ENCODE peak calls at places on chromosomes 4 and X, in four cellular contexts. L, Y, Z and N are unnamed samples. For H3K4me1, the result is how much of the 10 kb centered on the place peaks cover.

GRCh38 chr4:58766763-58767162 is 1656.6 kb upstream of the IGFBP7 start:
- DNase-seq in L (no peak), Y (no peak), Z (no peak), N (no peak)

GRCh38 chr4:144583658-144584057 is 62.3 kb upstream of the HHIP start:
- DNase-seq in L (no peak), Z (no peak), Y (no peak), N (no peak)

GRCh38 chrX:23185951-23186350 is 148.7 kb upstream of the PTCHD1 start:
- DNase-seq in Z (no peak), L (no peak), Y (no peak), N (no peak)

GRCh38 chrX:150683536-150684146 is 9.6 kb upstream of the MTMR1 start:
- DNase-seq in Z (no peak), L (peak), Y (no peak), N (no peak)

GRCh38 chr4:19304028-19304427 is 947.7 kb upstream of the SLIT2 start:
- DNase-seq in Z (no peak), L (no peak), Y (no peak), N (no peak)

GRCh38 chr4:187209921-187210613 is 486.4 kb upstream of the FAT1 start:
- DNase-seq in Z (no peak), L (peak), Y (no peak), N (no peak)

GRCh38 chrX:135985123-135985973 is at the start of gene SLC9A6:
- DNase-seq in Y (peak), L (peak), Z (peak), N (peak)

GRCh38 chr4:89837385-89837995 is 529 bp upstream of the SNCA start:
- DNase-seq in Z (no peak), L (peak), Y (peak), N (no peak)

GRCh38 chrX:153775631-153776595 is 4.9 kb upstream of the SRPK3 start:
- DNase-seq in Z (no peak), L (no peak), Y (peak), N (no peak)

GRCh38 chr4:164949448-164950118 is 27.9 kb downstream of the TRIM61 start:
- DNase-seq in Y (no peak), L (peak), Z (no peak), N (no peak)

GRCh38 chrX:20947411-20947912 is 426.8 kb upstream of the CNKSR2 start:
- DNase-seq in Y (no peak), L (no peak), Z (no peak), N (no peak)

DNA sequence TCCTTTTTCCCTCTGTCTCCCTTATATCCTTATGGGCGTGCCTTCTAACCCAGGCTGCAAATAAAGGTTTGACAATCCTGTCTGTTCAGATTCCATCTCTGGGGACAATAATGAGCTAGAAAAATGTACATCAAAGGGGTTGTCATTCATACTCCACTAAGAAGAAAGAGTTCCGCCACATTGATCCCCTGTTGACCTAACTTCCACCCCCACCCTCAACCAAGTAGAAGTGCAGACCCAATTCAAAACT is 541 bp upstream of the GABRA3 start:
- DNase-seq in Y (no peak), Z (no peak), L (no peak), N (no peak)
- TF ChIP-seq POLR2AphosphoS5 in Y (no peak), Z (no peak), L (no peak), N (no peak)

GRCh38 chrX:10115082-10115481 is 41.7 kb upstream of the CLCN4 start:
- DNase-seq in Y (no peak), Z (no peak), L (no peak), N (no peak)

GRCh38 chrX:10110984-10111363 is 45.8 kb upstream of the CLCN4 start:
- DNase-seq in Y (no peak), L (no peak), Z (no peak), N (no peak)

GRCh38 chrX:10111364-10112148 is 45.2 kb upstream of the CLCN4 start:
- DNase-seq in Z (no peak), Y (peak), L (no peak), N (no peak)

GRCh38 chrX:10110316-10110932 is 46.4 kb upstream of the CLCN4 start:
- DNase-seq in Z (no peak), L (no peak), Y (no peak), N (no peak)

DNA sequence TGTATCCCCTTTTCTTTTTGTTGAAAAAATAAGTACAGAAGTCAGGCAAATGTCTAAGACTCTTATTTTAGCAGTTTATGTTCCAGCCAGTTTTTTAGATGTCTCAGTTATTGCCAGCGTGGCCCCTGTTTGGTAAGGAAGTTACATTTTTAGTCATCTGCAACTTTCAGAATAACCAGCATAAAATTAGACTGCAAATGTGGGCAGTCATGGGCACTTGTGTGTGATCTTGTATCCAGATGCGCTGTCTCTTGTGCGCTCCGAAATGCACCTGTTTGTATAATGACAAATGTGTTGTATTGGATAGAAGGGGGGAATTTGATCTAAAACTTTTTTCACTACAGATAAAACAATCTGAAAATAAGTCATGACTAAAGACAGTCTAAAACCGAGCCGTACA is 44.3 kb upstream of the CLCN4 start:
- DNase-seq in Z (no peak), Y (no peak), L (no peak), N (no peak)
- H3K4me1 ChIP-seq in Z (half or more), Y (half or more), L (under half), N (under half)

DNA sequence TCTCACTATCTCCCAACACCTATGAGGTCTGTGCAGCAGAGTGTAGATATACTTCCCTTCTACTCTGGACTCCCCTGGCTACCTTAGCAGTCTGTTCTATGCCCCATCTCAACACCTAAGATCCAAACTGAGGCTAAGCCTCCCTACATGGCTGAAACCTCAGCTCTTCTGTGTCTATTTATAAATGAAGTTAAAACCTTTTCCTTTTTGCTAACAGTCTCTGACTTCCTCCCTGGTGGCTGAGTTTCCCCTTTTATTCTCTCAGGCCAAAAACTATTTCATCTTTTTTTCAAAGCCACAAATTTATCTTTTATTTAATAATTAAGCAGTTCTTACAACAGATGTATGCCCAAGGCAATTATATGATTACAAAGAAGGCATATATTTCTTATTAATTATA is 111.8 kb upstream of the STIM2 start:
- DNase-seq in Z (no peak), Y (no peak), L (no peak), N (no peak)
- H3K4me3 ChIP-seq in Z (no peak), Y (no peak), L (no peak), N (no peak)

GRCh38 chr4:101279377-101279871 is 67.9 kb downstream of the PPP3CA start:
- DNase-seq in Y (no peak), Z (no peak), L (no peak), N (no peak)
- TF ChIP-seq POLR2AphosphoS5 in Y (no peak), Z (no peak), L (no peak), N (peak)

DNA sequence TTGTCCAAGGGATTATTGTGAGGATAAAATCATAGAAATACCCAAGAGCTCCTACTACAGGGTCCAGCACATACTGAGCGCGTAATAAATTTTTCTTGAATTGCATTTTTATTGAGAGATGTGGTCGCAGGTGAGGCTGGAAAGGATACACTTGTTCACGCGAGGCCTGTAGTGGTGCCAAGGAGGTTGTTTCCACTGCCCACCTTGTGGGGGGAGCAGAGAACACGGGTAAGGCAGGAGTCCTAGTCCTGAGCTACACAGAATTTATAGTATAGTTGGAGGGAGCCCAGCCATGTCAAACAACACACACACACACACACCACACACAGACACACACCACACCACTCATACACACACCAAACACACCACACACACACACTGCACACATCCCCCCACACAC is 31.8 kb upstream of the CYP4V2 start:
- DNase-seq in L (no peak), Z (peak), Y (no peak), N (no peak)
- H3K4me1 ChIP-seq in L (under half), Z (under half), Y (under half), N (under half)

GRCh38 chrX:54640721-54641120 is 110.7 kb downstream of the GNL3L start:
- DNase-seq in Z (no peak), Y (no peak), L (no peak), N (no peak)
- H3K4me3 ChIP-seq in Z (no peak), Y (no peak), L (no peak), N (no peak)